ENCODE peak calls at places on chromosomes 1 and 21, in nine cellular contexts. E, W, K, Z, L, R, O, Q and B are unnamed samples.

GRCh38 chr21:42375966-42376337 is 9.6 kb upstream of the TFF1 start:
- DNase-seq in Z (no peak), Q (no peak), E (no peak), O (no peak), K (no peak), L (peak; percentile 59), W (no peak), R (no peak), B (no peak)

GRCh38 chr1:228081578-228082259 is 789 bp upstream of the ARF1 start:
- DNase-seq in Z (peak; percentile 37), L (peak; percentile 75), Q (no peak), K (no peak), E (peak; percentile 65), R (no peak), O (no peak), W (peak; percentile 51), B (no peak)

GRCh38 chr1:55225228-55225627 is 10.1 kb upstream of the USP24 start:
- DNase-seq in R (no peak), E (no peak), Z (no peak), O (no peak), L (no peak), K (no peak), W (no peak), Q (no peak), B (no peak)

GRCh38 chr1:83559531-83559930 is 439.4 kb downstream of the TTLL7 start:
- DNase-seq in R (no peak), L (no peak), Q (no peak), E (no peak), W (no peak), K (no peak), O (no peak), Z (no peak), B (no peak)

GRCh38 chr1:116573388-116574100 is 2.7 kb upstream of the CD58 start:
- DNase-seq in K (no peak), L (no peak), W (no peak), Z (no peak), E (no peak), Q (no peak), R (no peak), O (no peak), B (no peak)

GRCh38 chr1:200666309-200666708 is 3.4 kb downstream of the DDX59 start:
- DNase-seq in L (no peak), Q (no peak), O (no peak), Z (no peak), W (no peak), E (no peak), K (no peak), R (no peak), B (no peak)

GRCh38 chr1:22969224-22969829 is 3.3 kb downstream of the LACTBL1 start:
- DNase-seq in W (no peak), E (peak; percentile 12), L (peak; percentile 2), Q (peak; percentile 74), Z (no peak), R (no peak), K (no peak), O (peak; percentile 27), B (no peak)

GRCh38 chr1:8217011-8217711 is 100.8 kb upstream of the SLC45A1 start:
- DNase-seq in E (peak; percentile 82), R (peak; percentile 51), O (peak; percentile 71), W (peak; percentile 56), L (peak; percentile 83), K (no peak), Z (no peak), Q (peak; percentile 75), B (peak; percentile 60)

GRCh38 chr1:93908394-93909145 is 660 bp downstream of the GCLM start:
- DNase-seq in R (peak; percentile 50), O (peak; percentile 80), Z (peak; percentile 74), L (peak; percentile 84), K (peak; percentile 22), Q (peak; percentile 65), W (peak; percentile 27), E (peak; percentile 81), B (peak; percentile 58)

GRCh38 chr1:21594935-21595897 is 73.9 kb downstream of the RAP1GAP start:
- DNase-seq in R (peak; percentile 66), K (no peak), O (peak; percentile 91), E (peak; percentile 80), W (peak; percentile 51), Q (no peak), Z (peak; percentile 65), L (peak; percentile 88), B (peak; percentile 78)

GRCh38 chr1:180842890-180843289 is 69.8 kb upstream of the KIAA1614 start:
- DNase-seq in O (no peak), L (no peak), Z (no peak), W (no peak), R (no peak), Q (no peak), E (no peak), K (no peak), B (no peak)

GRCh38 chr21:45292399-45293213 is 4.9 kb upstream of the POFUT2 start:
- DNase-seq in K (peak; percentile 71), E (peak; percentile 91), W (peak; percentile 91), R (peak; percentile 88), L (peak; percentile 96), Z (peak; percentile 63), Q (peak; percentile 96), O (peak; percentile 95), B (peak; percentile 95)

GRCh38 chr1:67285780-67286488 is 21.7 kb upstream of the IL12RB2 start:
- DNase-seq in O (no peak), Q (no peak), R (no peak), E (no peak), L (no peak), K (no peak), Z (no peak), W (no peak), B (no peak)

GRCh38 chr1:205541161-205541886 is 36.9 kb downstream of the CDK18 start:
- DNase-seq in Z (no peak), E (no peak), R (no peak), W (no peak), Q (no peak), O (no peak), K (peak; percentile 13), L (no peak), B (no peak)

GRCh38 chr1:234778215-234779159 is 168.5 kb upstream of the IRF2BP2 start:
- DNase-seq in R (no peak), O (no peak), L (peak; percentile 85), K (peak; percentile 23), Z (no peak), Q (peak; percentile 76), W (peak; percentile 32), E (peak; percentile 68), B (peak; percentile 66)
- H3K4me3 ChIP-seq in R (no peak overlapping the region), O (no peak overlapping the region), L (no peak overlapping the region), K (no peak overlapping the region), Z (no peak overlapping the region), Q (no peak overlapping the region), W (no peak overlapping the region), E (no peak overlapping the region), B (no peak overlapping the region)

DNA sequence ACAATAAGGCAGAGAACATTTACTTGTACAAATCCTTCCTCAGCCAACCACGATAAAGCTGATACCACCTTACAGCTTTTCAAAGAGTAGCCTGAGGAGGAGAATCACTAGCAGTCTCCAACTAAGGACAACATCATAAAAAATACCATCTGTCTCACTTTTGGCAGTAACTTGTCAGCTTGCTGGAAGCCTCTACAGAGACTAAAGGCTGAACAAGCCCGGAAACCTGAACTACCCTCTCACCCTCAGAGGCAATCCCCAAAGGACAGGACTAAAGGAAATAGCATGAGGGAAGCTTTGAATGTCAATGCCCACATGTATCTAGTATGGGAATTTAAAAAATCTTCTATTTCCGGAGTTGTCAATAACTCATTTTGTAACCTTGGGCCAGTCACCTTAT is 10.6 kb downstream of the SRSF4 start:
- DNase-seq in E (no peak), O (peak; percentile 39), L (no peak), K (no peak), Q (no peak), W (no peak), R (no peak), Z (no peak), B (no peak)
- H3K27ac ChIP-seq in E (no peak overlapping the region), O (no peak overlapping the region), L (no peak overlapping the region), K (no peak overlapping the region), Q (no peak overlapping the region), W (no peak overlapping the region), R (no peak overlapping the region), Z (no peak overlapping the region), B (no peak overlapping the region)

GRCh38 chr1:27572679-27573426 is 31.1 kb downstream of the AHDC1 start:
- DNase-seq in Z (no peak), E (no peak), W (peak; percentile 47), R (peak; percentile 31), K (no peak), Q (peak; percentile 75), O (peak; percentile 85), L (peak; percentile 90), B (peak; percentile 70)

GRCh38 chr1:27570823-27571222 is 33.1 kb downstream of the AHDC1 start:
- DNase-seq in Q (no peak), L (no peak), K (no peak), Z (no peak), O (no peak), R (no peak), W (peak; percentile 36), E (no peak), B (no peak)

GRCh38 chr1:27572019-27572678 is 31.8 kb downstream of the AHDC1 start:
- DNase-seq in K (no peak), Z (no peak), E (no peak), R (no peak), O (no peak), W (peak; percentile 43), L (no peak), Q (peak; percentile 75), B (no peak)

GRCh38 chr1:27570383-27570755 is 33.6 kb downstream of the AHDC1 start:
- DNase-seq in E (no peak), R (peak; percentile 27), W (peak; percentile 45), L (no peak), O (no peak), Z (no peak), K (no peak), Q (peak; percentile 76), B (peak; percentile 58)

DNA sequence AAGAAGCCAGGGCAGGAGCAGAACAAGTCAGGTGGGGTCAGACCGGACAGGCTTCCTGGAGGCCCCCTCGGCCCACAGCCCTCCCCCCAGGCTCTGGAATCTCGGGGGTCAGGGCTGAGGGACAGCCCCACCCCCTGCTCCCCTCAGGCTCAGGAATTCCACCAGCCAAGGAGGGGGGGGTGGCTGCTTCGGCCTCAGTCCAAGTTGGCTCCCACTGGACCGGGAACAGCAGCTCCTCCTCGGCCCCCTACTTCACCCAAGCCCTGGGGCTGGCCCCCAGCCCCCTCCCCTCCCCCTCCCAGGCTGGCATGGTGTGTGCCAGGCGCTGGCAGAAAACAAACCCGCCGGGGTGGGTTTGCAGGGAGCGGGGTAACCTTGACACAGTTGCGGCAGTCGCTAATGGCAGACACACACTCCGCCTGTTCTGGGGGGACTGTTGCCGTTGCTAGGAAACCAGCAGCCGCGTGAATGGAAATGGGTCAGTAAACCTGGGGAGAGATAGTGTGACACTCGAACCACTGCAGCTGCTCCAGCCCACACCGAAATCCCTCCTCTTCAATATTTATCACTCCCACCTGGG is 32.4 kb downstream of the AHDC1 start:
- DNase-seq in E (no peak), W (peak; percentile 80), Q (peak; percentile 83), R (peak; percentile 38), L (no peak), K (no peak), O (peak; percentile 87), Z (no peak), B (no peak)
- H3K4me1 ChIP-seq in E (peaks cover 83% of the 10 kb centered on the region), W (peaks cover 66% of the 10 kb centered on the region), Q (peaks cover 98% of the 10 kb centered on the region), R (peaks cover 93% of the 10 kb centered on the region), L (no peaks in the 10 kb centered on the region), K (peaks cover 51% of the 10 kb centered on the region), O (peaks cover 83% of the 10 kb centered on the region), Z (peaks cover 28% of the 10 kb centered on the region), B (peaks cover 62% of the 10 kb centered on the region)

DNA sequence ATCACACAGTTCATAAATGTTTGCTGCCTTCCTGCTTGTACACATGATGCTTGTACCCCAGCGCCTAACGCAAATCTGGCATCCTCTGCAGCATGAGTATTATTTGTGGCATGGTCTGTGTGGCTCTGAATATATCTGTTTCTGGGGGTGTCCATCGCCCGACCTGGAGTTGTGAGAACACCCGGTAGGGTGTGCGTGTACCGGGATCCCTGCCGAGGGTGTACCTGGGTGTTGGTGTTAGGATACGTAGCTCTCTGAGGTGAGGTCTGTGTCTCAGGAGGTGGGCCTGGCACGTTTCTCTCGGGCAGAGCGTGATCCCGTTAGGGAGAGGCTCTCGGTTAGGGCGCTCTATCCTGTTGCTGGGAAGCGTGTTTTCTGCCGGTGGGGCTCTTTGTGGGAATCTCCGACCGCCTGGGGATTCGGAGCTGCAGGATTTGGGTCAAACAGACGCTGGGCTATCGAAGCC is 10.4 kb upstream of the CDC20 start:
- DNase-seq in Q (no peak), W (no peak), R (no peak), L (no peak), Z (no peak), O (no peak), E (no peak), K (no peak), B (no peak)
- H3K4me3 ChIP-seq in Q (peak overlapping the region; percentile 62), W (peak overlapping the region; percentile 56), R (peak overlapping the region; percentile 66), L (peak overlapping the region; percentile 31), Z (peak overlapping the region; percentile 64), O (peak overlapping the region; percentile 63), E (peak overlapping the region; percentile 57), K (peak overlapping the region; percentile 48), B (peak overlapping the region; percentile 45)